ENCODE peak calls at places on chromosome 1, in ten cellular contexts. N, G, A, L, O, J, B, V, Q and C are unnamed samples.

GRCh38 chr1:221776495-221777413 is 34.9 kb upstream of the DUSP10 start:
- DNase-seq in N (no peak), G (peak), A (no peak), L (no peak), O (no peak), J (no peak), B (no peak), V (no peak), Q (no peak), C (no peak)

GRCh38 chr1:45552309-45552708 is 1.7 kb downstream of the AKR1A1 start:
- DNase-seq in N (no peak), G (peak), A (no peak), L (no peak), O (peak), J (no peak), B (no peak), V (peak), Q (no peak), C (no peak)

GRCh38 chr1:51945591-51945990 is 44.9 kb downstream of the RAB3B start:
- DNase-seq in N (no peak), G (no peak), A (no peak), L (no peak), O (no peak), J (no peak), B (no peak), V (no peak), Q (no peak), C (no peak)

GRCh38 chr1:14442669-14443068 is 155.8 kb upstream of the KAZN start:
- DNase-seq in N (no peak), G (no peak), A (no peak), L (no peak), O (no peak), J (no peak), B (no peak), V (no peak), Q (no peak), C (no peak)

GRCh38 chr1:180131510-180131909 is 23.2 kb upstream of the QSOX1 start:
- DNase-seq in N (no peak), G (no peak), A (no peak), L (no peak), O (no peak), J (peak), B (no peak), V (peak), Q (no peak), C (peak)

GRCh38 chr1:25649041-25649440 is 32.5 kb downstream of the MAN1C1 start:
- DNase-seq in N (no peak), G (no peak), A (no peak), L (no peak), O (no peak), J (no peak), B (no peak), V (no peak), Q (no peak), C (no peak)

GRCh38 chr1:2417833-2418225 is 5.5 kb upstream of the PEX10 start:
- DNase-seq in N (no peak), G (no peak), A (no peak), L (no peak), O (no peak), J (no peak), B (no peak), V (no peak), Q (no peak), C (no peak)

GRCh38 chr1:12014141-12014981 is 4.9 kb upstream of the MIIP start:
- DNase-seq in N (no peak), G (peak), A (no peak), L (no peak), O (peak), J (peak), B (no peak), V (no peak), Q (no peak), C (no peak)

GRCh38 chr1:28595412-28596191 is 3.5 kb downstream of the RAB42 start:
- DNase-seq in N (no peak), G (no peak), A (no peak), L (no peak), O (no peak), J (no peak), B (no peak), V (no peak), Q (no peak), C (no peak)

GRCh38 chr1:194133152-194133551 is 946.7 kb upstream of the B3GALT2 start:
- DNase-seq in N (no peak), G (no peak), A (no peak), L (no peak), O (no peak), J (no peak), B (no peak), V (no peak), Q (no peak), C (no peak)